ENCODE peak calls at places on chromosomes 1 and 21, in seven cellular contexts. J, C, D, H, N, Z and X are unnamed samples.

GRCh38 chr1:64934115-64934880 is 32.1 kb downstream of the JAK1 start:
- DNase-seq in J (no peak), C (peak), D (no peak), H (no peak), N (no peak), Z (no peak), X (peak)

GRCh38 chr21:38984982-38985422 is 179.3 kb downstream of the ETS2 start:
- DNase-seq in J (no peak), C (no peak), D (no peak), H (no peak), N (no peak), Z (no peak), X (peak)

GRCh38 chr1:95086949-95087533 is 14.3 kb upstream of the ALG14 start:
- DNase-seq in J (peak), C (peak), D (peak), H (no peak), N (no peak), Z (no peak), X (peak)

GRCh38 chr1:25973610-25974355 is 24.1 kb downstream of the PAFAH2 start:
- DNase-seq in J (no peak), C (no peak), D (no peak), H (no peak), N (no peak), Z (no peak), X (no peak)

GRCh38 chr1:209733409-209734192 is 22.3 kb upstream of the TRAF3IP3 start:
- DNase-seq in J (no peak), C (no peak), D (no peak), H (no peak), N (peak), Z (no peak), X (peak)

GRCh38 chr1:93346472-93346991 is 825 bp downstream of the DR1 start:
- DNase-seq in J (peak), C (no peak), D (peak), H (no peak), N (no peak), Z (no peak), X (peak)

GRCh38 chr1:109270623-109271317 is 12.2 kb downstream of the PSRC1 start:
- DNase-seq in J (no peak), C (no peak), D (no peak), H (no peak), N (no peak), Z (no peak), X (no peak)

GRCh38 chr21:32367158-32367557 is 25.7 kb downstream of the URB1 start:
- DNase-seq in J (no peak), C (no peak), D (no peak), H (no peak), N (no peak), Z (no peak), X (peak)

GRCh38 chr1:205928256-205928655 is 15.0 kb downstream of the SLC26A9 start:
- DNase-seq in J (no peak), C (no peak), D (no peak), H (peak), N (peak), Z (no peak), X (no peak)

GRCh38 chr21:46437511-46437910 is 21.2 kb upstream of the DIP2A start:
- DNase-seq in J (no peak), C (no peak), D (no peak), H (no peak), N (no peak), Z (no peak), X (no peak)

GRCh38 chr1:248853023-248853422 is 5.9 kb downstream of the ZNF692 start:
- DNase-seq in J (peak), C (no peak), D (no peak), H (no peak), N (no peak), Z (no peak), X (no peak)

GRCh38 chr1:7453038-7453437 is 318.1 kb upstream of the VAMP3 start:
- DNase-seq in J (no peak), C (no peak), D (no peak), H (no peak), N (no peak), Z (no peak), X (no peak)

GRCh38 chr1:61254629-61255323 is 172.4 kb downstream of the NFIA start:
- DNase-seq in J (peak), C (peak), D (no peak), H (no peak), N (peak), Z (no peak), X (peak)